ENCODE peak calls at places on chromosome 14, in eight cellular contexts. Y, U, V, P, Z, L, X and H are unnamed samples.

GRCh38 chr14:62082779-62083178 is 320.6 kb downstream of the SNAPC1 start:
- DNase-seq in Y (no peak), U (no peak), V (no peak), P (no peak), Z (no peak), L (no peak), X (no peak), H (no peak)

GRCh38 chr14:69573841-69574265 is 818 bp downstream of the CCDC177 start:
- DNase-seq in Y (no peak), U (peak; percentile 82), V (no peak), P (no peak), Z (no peak), L (no peak), X (no peak), H (no peak)

GRCh38 chr14:76826122-76826521 is at the start of gene LRRC74A:
- DNase-seq in Y (no peak), U (no peak), V (no peak), P (no peak), Z (no peak), L (no peak), X (no peak), H (no peak)

GRCh38 chr14:56417173-56417572 is 162.4 kb upstream of the TMEM260 start:
- DNase-seq in Y (no peak), U (no peak), V (no peak), P (no peak), Z (no peak), L (no peak), X (no peak), H (peak; percentile 0)

GRCh38 chr14:86462193-86462592 is 932.2 kb downstream of the FLRT2 start:
- DNase-seq in Y (no peak), U (peak; percentile 63), V (peak; percentile 6), P (no peak), Z (no peak), L (no peak), X (peak; percentile 36), H (peak; percentile 19)

GRCh38 chr14:31219169-31219568 is 11.6 kb upstream of the HECTD1 start:
- DNase-seq in Y (no peak), U (no peak), V (no peak), P (no peak), Z (no peak), L (no peak), X (no peak), H (no peak)

GRCh38 chr14:35806006-35806907 is 2.8 kb downstream of the RALGAPA1 start:
- DNase-seq in Y (no peak), U (no peak), V (no peak), P (no peak), Z (no peak), L (no peak), X (no peak), H (no peak)

GRCh38 chr14:60250318-60251035 is 1.5 kb downstream of the PPM1A start:
- DNase-seq in Y (no peak), U (no peak), V (no peak), P (no peak), Z (no peak), L (no peak), X (peak; percentile 52), H (peak; percentile 18)

GRCh38 chr14:80926706-80927384 is 14.7 kb downstream of the CEP128 start:
- DNase-seq in Y (no peak), U (no peak), V (no peak), P (no peak), Z (no peak), L (no peak), X (peak; percentile 86), H (peak; percentile 13)

GRCh38 chr14:103889313-103890051 is 38.8 kb upstream of the TDRD9 start:
- DNase-seq in Y (peak; percentile 84), U (no peak), V (no peak), P (peak; percentile 33), Z (no peak), L (no peak), X (no peak), H (peak; percentile 37)

GRCh38 chr14:93800038-93800937 is 12.0 kb upstream of the PRIMA1 start:
- DNase-seq in Y (no peak), U (no peak), V (no peak), P (no peak), Z (no peak), L (no peak), X (no peak), H (no peak)

GRCh38 chr14:58944226-58944769 is 244.2 kb upstream of the DAAM1 start:
- DNase-seq in Y (peak; percentile 53), U (no peak), V (no peak), P (no peak), Z (no peak), L (no peak), X (no peak), H (no peak)

GRCh38 chr14:31402764-31403163 is 17.6 kb downstream of the HEATR5A start:
- DNase-seq in Y (no peak), U (no peak), V (no peak), P (no peak), Z (no peak), L (no peak), X (no peak), H (no peak)

GRCh38 chr14:72128629-72129028 is 196.4 kb downstream of the RGS6 start:
- DNase-seq in Y (no peak), U (no peak), V (no peak), P (no peak), Z (no peak), L (no peak), X (no peak), H (no peak)

GRCh38 chr14:33884916-33885315 is 66.0 kb downstream of the EGLN3 start:
- DNase-seq in Y (no peak), U (no peak), V (no peak), P (no peak), Z (no peak), L (no peak), X (no peak), H (no peak)

GRCh38 chr14:37595809-37596595 is 573 bp downstream of the TTC6 start:
- DNase-seq in Y (peak; percentile 92), U (peak; percentile 83), V (peak; percentile 58), P (no peak), Z (no peak), L (no peak), X (peak; percentile 70), H (no peak)

DNA sequence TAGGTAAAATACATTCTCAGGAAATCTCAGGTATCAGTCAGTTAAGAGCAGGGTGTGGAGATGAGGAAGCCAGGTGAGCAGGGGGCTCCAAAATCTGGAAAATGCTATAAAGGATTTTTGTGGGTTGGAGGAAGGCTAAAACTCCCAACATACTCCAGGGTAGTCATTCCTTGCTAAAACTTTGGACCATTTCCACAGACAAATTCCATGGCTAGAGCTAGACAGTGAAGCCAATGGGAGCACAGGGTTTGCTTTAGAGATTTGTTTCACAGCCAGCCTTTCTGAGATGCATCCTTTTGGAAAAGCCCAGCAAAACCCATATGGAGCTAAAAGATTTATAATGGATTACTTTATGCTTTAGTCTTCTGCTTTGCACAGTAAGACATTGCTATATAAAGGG is 146.4 kb downstream of the SAMD4A start:
- DNase-seq in Y (no peak), U (no peak), V (no peak), P (no peak), Z (no peak), L (no peak), X (no peak), H (no peak)
- H3K4me3 ChIP-seq in Y (no peak overlapping the region), U (no peak overlapping the region), V (no peak overlapping the region), P (no peak overlapping the region), Z (no peak overlapping the region), L (no peak overlapping the region), X (peak overlapping the region; percentile 45), H (no peak overlapping the region)

DNA sequence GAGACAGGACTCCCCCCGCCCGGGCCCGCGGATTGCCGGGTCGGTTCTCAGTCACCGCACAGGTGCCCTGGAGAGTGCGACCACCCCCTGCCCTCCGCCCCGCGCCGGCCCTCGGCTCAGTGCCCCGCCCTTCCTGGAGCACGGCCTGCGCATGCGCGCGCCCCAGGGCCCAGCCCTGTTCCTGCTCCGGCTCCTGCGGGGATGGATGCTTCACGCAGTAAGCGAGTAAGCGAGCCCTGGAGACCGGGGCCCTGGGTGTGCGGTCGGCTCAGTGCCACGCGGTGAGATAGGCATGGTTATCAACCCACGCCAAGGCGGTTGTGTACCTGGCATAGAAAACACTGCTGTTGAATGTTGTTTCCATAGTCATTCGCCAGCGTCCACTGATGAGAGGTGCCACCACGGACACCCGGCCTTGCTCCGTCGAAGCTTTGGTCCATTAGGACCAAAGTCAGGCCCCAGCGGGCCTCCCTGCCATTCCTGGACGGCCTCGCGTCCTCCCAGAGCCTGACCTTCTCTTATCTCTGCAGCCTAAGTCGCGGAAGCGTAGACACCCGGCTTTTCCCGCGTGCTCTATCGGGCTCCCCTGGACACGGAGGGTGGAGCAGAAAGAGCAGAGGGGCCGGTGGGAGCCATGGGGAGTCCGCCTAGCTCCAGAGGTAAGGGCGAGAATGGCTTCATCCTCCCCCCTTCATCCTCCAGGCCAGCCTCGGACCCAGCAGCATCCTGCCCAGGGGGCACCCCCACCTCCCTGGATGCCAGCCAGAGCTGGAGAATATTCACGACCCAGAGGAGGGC is 90.6 kb downstream of the PAPOLA start:
- DNase-seq in Y (peak; percentile 67), U (no peak), V (no peak), P (peak; percentile 41), Z (peak; percentile 69), L (peak; percentile 18), X (no peak), H (peak; percentile 33)
- H3K4me3 ChIP-seq in Y (no peak overlapping the region), U (peak overlapping the region; percentile 76), V (peak overlapping the region; percentile 33), P (peak overlapping the region; percentile 59), Z (peak overlapping the region; percentile 67), L (peak overlapping the region; percentile 69), X (peak overlapping the region; percentile 76), H (peak overlapping the region; percentile 50)

DNA sequence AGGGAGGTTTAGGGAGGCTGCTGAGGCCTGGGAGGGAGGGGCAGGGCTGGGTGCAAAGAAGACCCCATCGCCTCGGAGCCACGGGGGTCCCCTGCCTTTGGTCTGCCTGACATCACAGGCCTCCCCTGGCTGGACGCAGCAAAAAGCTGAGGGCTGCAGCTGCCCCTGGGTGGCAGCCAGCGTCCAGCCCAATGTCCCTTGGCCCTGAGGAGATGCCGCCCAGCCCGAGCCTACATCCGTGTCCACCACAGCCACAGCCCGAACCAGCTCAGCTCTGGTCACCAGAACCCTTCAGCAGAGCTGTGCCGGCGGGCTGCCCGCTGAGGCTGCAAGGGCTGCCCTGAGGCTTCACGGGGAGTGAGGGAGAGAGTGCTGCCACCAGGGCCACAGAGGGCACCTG is 1.9 kb downstream of the NUDT14 start:
- DNase-seq in Y (no peak), U (no peak), V (no peak), P (no peak), Z (no peak), L (no peak), X (no peak), H (no peak)
- H3K4me3 ChIP-seq in Y (no peak overlapping the region), U (no peak overlapping the region), V (no peak overlapping the region), P (no peak overlapping the region), Z (no peak overlapping the region), L (no peak overlapping the region), X (no peak overlapping the region), H (no peak overlapping the region)

GRCh38 chr14:42079911-42080310 is 473.2 kb downstream of the LRFN5 start:
- DNase-seq in Y (no peak), U (no peak), V (no peak), P (no peak), Z (no peak), L (no peak), X (no peak), H (no peak)

DNA sequence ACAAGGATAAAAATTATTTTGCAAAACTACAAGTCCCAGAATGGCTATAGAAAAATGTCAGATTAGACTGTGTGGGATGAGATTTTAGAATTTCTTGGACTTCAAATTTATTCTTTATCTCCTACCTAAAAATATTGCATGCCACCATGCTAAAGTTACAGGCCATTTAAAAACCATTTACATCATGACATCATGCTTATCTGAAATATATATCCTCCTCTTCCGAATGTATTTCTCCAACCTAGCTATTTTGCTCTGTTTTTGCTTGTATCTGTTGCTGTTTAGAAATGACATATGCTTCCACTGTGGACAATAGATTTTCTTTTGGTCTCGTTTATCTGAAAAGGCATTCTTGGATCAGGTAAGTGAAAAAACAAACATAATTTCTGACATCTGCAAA is 471.7 kb downstream of the LRFN5 start:
- DNase-seq in Y (no peak), U (no peak), V (no peak), P (no peak), Z (no peak), L (no peak), X (no peak), H (no peak)
- H3K4me3 ChIP-seq in Y (no peak overlapping the region), U (no peak overlapping the region), V (no peak overlapping the region), P (no peak overlapping the region), Z (no peak overlapping the region), L (no peak overlapping the region), X (no peak overlapping the region), H (no peak overlapping the region)